ENCODE peak calls at places on chromosome 16, in six cellular contexts. One of them, this sample, is unnamed.

GRCh38 chr16:85865-86264 is 7.8 kb downstream of the MPG start:
- DNase-seq in cardiac fibroblast: no peak
- DNase-seq in AG10803: no peak
- DNase-seq in progenitor cell of endocrine pancreas: no peak
- DNase-seq in astrocyte: no peak
- DNase-seq in kidney epithelial cell: no peak
- DNase-seq in this sample: no peak

GRCh38 chr16:3401719-3402397 is 843 bp downstream of the ZNF174 start:
- DNase-seq in cardiac fibroblast: peak
- DNase-seq in AG10803: peak
- DNase-seq in progenitor cell of endocrine pancreas: no peak
- DNase-seq in astrocyte: peak
- DNase-seq in kidney epithelial cell: no peak
- DNase-seq in this sample: peak

GRCh38 chr16:87780385-87780989 is 14.7 kb upstream of the KLHDC4 start:
- DNase-seq in cardiac fibroblast: peak
- DNase-seq in AG10803: peak
- DNase-seq in progenitor cell of endocrine pancreas: no peak
- DNase-seq in astrocyte: peak
- DNase-seq in kidney epithelial cell: no peak
- DNase-seq in this sample: no peak

GRCh38 chr16:65212240-65212639 is 90.4 kb upstream of the CDH11 start:
- DNase-seq in cardiac fibroblast: no peak
- DNase-seq in AG10803: no peak
- DNase-seq in progenitor cell of endocrine pancreas: no peak
- DNase-seq in astrocyte: no peak
- DNase-seq in kidney epithelial cell: no peak
- DNase-seq in this sample: no peak

GRCh38 chr16:44655-45054 is 8.8 kb downstream of the POLR3K start:
- DNase-seq in cardiac fibroblast: no peak
- DNase-seq in AG10803: no peak
- DNase-seq in progenitor cell of endocrine pancreas: no peak
- DNase-seq in astrocyte: no peak
- DNase-seq in kidney epithelial cell: no peak
- DNase-seq in this sample: no peak

GRCh38 chr16:59259074-59259963 is 525.2 kb upstream of the GOT2 start:
- DNase-seq in cardiac fibroblast: no peak
- DNase-seq in AG10803: peak
- DNase-seq in progenitor cell of endocrine pancreas: no peak
- DNase-seq in astrocyte: peak
- DNase-seq in kidney epithelial cell: no peak
- DNase-seq in this sample: no peak

GRCh38 chr16:9008335-9009260 is 44.9 kb upstream of the USP7 start:
- DNase-seq in cardiac fibroblast: peak
- DNase-seq in AG10803: peak
- DNase-seq in progenitor cell of endocrine pancreas: peak
- DNase-seq in astrocyte: peak
- DNase-seq in kidney epithelial cell: peak
- DNase-seq in this sample: peak

GRCh38 chr16:48535831-48536599 is 74.0 kb downstream of the N4BP1 start:
- DNase-seq in cardiac fibroblast: peak
- DNase-seq in AG10803: peak
- DNase-seq in progenitor cell of endocrine pancreas: no peak
- DNase-seq in astrocyte: no peak
- DNase-seq in kidney epithelial cell: no peak
- DNase-seq in this sample: no peak

GRCh38 chr16:57144027-57144426 is 41.8 kb downstream of the PSME3IP1 start:
- DNase-seq in cardiac fibroblast: no peak
- DNase-seq in AG10803: no peak
- DNase-seq in progenitor cell of endocrine pancreas: no peak
- DNase-seq in astrocyte: no peak
- DNase-seq in kidney epithelial cell: no peak
- DNase-seq in this sample: no peak

GRCh38 chr16:73020409-73020884 is 27.5 kb downstream of the ZFHX3 start:
- DNase-seq in cardiac fibroblast: peak
- DNase-seq in AG10803: peak
- DNase-seq in progenitor cell of endocrine pancreas: no peak
- DNase-seq in astrocyte: peak
- DNase-seq in kidney epithelial cell: peak
- DNase-seq in this sample: peak

GRCh38 chr16:22321340-22322001 is 24.3 kb downstream of the POLR3E start:
- DNase-seq in cardiac fibroblast: peak
- DNase-seq in AG10803: peak
- DNase-seq in progenitor cell of endocrine pancreas: peak
- DNase-seq in astrocyte: peak
- DNase-seq in kidney epithelial cell: peak
- DNase-seq in this sample: peak

GRCh38 chr16:85675528-85675927 is 13.2 kb downstream of the GINS2 start:
- DNase-seq in cardiac fibroblast: peak
- DNase-seq in AG10803: peak
- DNase-seq in progenitor cell of endocrine pancreas: no peak
- DNase-seq in astrocyte: no peak
- DNase-seq in kidney epithelial cell: no peak
- DNase-seq in this sample: peak

GRCh38 chr16:11292076-11292748 is 11.1 kb upstream of the PRM1 start:
- DNase-seq in cardiac fibroblast: no peak
- DNase-seq in AG10803: no peak
- DNase-seq in progenitor cell of endocrine pancreas: no peak
- DNase-seq in astrocyte: no peak
- DNase-seq in kidney epithelial cell: no peak
- DNase-seq in this sample: no peak
- TF ChIP-seq CTCF in cardiac fibroblast: no peak
- TF ChIP-seq CTCF in AG10803: no peak
- TF ChIP-seq CTCF in progenitor cell of endocrine pancreas: no peak
- TF ChIP-seq CTCF in astrocyte: no peak
- TF ChIP-seq CTCF in kidney epithelial cell: no peak
- TF ChIP-seq CTCF in this sample: no peak

GRCh38 chr16:84618428-84619102 is 687 bp upstream of the COTL1 start:
- DNase-seq in cardiac fibroblast: peak
- DNase-seq in AG10803: peak
- DNase-seq in progenitor cell of endocrine pancreas: no peak
- DNase-seq in astrocyte: peak
- DNase-seq in kidney epithelial cell: peak
- DNase-seq in this sample: peak
- TF ChIP-seq CTCF in cardiac fibroblast: peak
- TF ChIP-seq CTCF in AG10803: peak
- TF ChIP-seq CTCF in progenitor cell of endocrine pancreas: no peak
- TF ChIP-seq CTCF in astrocyte: no peak
- TF ChIP-seq CTCF in kidney epithelial cell: no peak
- TF ChIP-seq CTCF in this sample: peak

GRCh38 chr16:81997738-81998137 is 13.5 kb downstream of the SDR42E1 start:
- DNase-seq in cardiac fibroblast: peak
- DNase-seq in AG10803: peak
- DNase-seq in progenitor cell of endocrine pancreas: no peak
- DNase-seq in astrocyte: peak
- DNase-seq in kidney epithelial cell: peak
- DNase-seq in this sample: peak

GRCh38 chr16:81994485-81994884 is 16.8 kb downstream of the SDR42E1 start:
- DNase-seq in cardiac fibroblast: no peak
- DNase-seq in AG10803: no peak
- DNase-seq in progenitor cell of endocrine pancreas: no peak
- DNase-seq in astrocyte: no peak
- DNase-seq in kidney epithelial cell: no peak
- DNase-seq in this sample: no peak

GRCh38 chr16:82002831-82003230 is 8.4 kb downstream of the SDR42E1 start:
- DNase-seq in cardiac fibroblast: no peak
- DNase-seq in AG10803: no peak
- DNase-seq in progenitor cell of endocrine pancreas: no peak
- DNase-seq in astrocyte: no peak
- DNase-seq in kidney epithelial cell: no peak
- DNase-seq in this sample: no peak

GRCh38 chr16:81995651-81996050 is 15.6 kb downstream of the SDR42E1 start:
- DNase-seq in cardiac fibroblast: no peak
- DNase-seq in AG10803: no peak
- DNase-seq in progenitor cell of endocrine pancreas: no peak
- DNase-seq in astrocyte: no peak
- DNase-seq in kidney epithelial cell: no peak
- DNase-seq in this sample: no peak

DNA sequence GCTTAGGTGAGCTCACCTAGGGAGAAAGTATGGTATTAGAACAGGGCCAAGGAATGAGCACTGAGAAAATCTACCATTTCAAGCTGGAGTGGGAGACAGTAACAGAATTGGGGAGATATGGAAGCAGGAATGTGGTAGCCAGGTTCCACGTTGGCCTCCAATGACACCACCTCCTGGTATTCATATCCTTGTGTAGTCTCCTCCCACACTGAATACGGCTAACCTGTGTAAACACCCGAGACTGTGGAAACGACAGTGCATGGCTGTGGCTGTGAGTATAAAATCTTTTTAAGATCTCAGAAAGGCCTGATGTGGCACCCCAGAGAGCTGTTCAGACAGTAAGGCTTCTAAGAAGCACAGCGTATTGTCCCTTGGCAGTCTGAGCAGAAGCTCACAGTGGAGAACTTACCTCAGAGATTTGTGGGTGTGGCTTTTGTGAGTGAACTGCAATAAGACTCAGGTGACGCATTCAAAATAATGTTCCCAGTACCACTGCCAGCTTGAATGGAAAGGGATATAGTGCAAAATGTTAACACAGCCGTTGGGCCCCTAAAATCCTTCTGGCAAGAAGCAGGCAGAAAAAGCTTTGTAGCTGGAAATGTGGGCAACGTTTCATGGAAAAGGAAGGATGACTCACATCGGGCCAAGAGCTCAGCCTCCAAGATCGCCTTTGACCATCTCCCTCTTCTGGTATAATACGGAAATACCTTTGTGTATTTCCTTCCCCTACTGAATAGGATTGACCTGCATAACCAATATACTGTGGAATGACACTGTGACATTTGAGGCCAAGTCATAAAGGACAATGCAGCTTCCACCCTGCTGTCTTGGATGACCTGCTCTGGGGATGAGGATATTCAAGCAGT is 14.4 kb downstream of the SDR42E1 start:
- DNase-seq in cardiac fibroblast: peak
- DNase-seq in AG10803: peak
- DNase-seq in progenitor cell of endocrine pancreas: no peak
- DNase-seq in astrocyte: peak
- DNase-seq in kidney epithelial cell: no peak
- DNase-seq in this sample: peak
- TF ChIP-seq CTCF in cardiac fibroblast: peak
- TF ChIP-seq CTCF in AG10803: peak
- TF ChIP-seq CTCF in progenitor cell of endocrine pancreas: no peak
- TF ChIP-seq CTCF in astrocyte: peak
- TF ChIP-seq CTCF in kidney epithelial cell: no peak
- TF ChIP-seq CTCF in this sample: peak

DNA sequence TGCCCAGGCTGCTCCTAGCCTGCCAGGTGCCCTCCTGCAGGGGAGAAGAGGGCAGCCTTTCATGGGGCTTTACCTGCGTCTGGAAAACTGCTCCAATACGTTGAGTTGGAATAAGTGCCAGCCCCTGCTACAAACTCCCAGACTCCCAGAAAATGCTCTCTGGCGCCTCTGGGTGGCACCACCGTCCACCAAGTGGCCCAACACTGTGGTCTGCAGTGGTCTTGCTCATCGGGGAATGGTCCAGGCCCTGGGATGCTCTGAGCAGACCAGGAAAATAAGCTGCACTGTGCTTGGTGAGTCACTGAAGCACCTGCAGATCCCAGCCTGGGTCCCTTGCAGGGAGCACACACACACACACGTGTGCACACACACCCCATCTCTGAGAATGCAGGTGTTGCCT is 20.8 kb downstream of the CDIP1 start:
- DNase-seq in cardiac fibroblast: peak
- DNase-seq in AG10803: no peak
- DNase-seq in progenitor cell of endocrine pancreas: peak
- DNase-seq in astrocyte: no peak
- DNase-seq in kidney epithelial cell: no peak
- DNase-seq in this sample: no peak
- TF ChIP-seq CTCF in cardiac fibroblast: peak
- TF ChIP-seq CTCF in AG10803: peak
- TF ChIP-seq CTCF in progenitor cell of endocrine pancreas: peak
- TF ChIP-seq CTCF in astrocyte: peak
- TF ChIP-seq CTCF in kidney epithelial cell: peak
- TF ChIP-seq CTCF in this sample: peak

DNA sequence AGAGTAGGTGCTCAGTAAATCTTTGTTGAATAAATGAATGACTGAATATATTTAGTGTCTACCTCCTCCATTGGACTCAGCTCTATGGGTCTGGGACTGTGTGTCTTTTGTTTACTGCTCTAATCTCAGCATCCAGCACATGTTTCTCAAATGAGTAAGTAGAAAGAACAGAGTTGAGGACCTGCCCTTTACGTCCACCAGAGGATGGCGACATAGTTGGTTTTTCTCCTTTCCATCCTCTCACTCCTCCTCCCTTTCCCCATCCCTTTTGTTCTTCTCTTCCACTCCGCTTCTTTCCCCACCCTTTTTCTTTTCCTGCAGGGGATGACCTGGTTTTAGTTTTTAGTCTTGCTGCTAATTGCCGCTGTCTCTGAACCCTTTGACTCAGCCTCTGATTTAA is 12.1 kb upstream of the CHP2 start:
- DNase-seq in cardiac fibroblast: no peak
- DNase-seq in AG10803: no peak
- DNase-seq in progenitor cell of endocrine pancreas: no peak
- DNase-seq in astrocyte: no peak
- DNase-seq in kidney epithelial cell: no peak
- DNase-seq in this sample: no peak
- TF ChIP-seq CTCF in cardiac fibroblast: no peak
- TF ChIP-seq CTCF in AG10803: no peak
- TF ChIP-seq CTCF in progenitor cell of endocrine pancreas: no peak
- TF ChIP-seq CTCF in astrocyte: no peak
- TF ChIP-seq CTCF in kidney epithelial cell: no peak
- TF ChIP-seq CTCF in this sample: peak

DNA sequence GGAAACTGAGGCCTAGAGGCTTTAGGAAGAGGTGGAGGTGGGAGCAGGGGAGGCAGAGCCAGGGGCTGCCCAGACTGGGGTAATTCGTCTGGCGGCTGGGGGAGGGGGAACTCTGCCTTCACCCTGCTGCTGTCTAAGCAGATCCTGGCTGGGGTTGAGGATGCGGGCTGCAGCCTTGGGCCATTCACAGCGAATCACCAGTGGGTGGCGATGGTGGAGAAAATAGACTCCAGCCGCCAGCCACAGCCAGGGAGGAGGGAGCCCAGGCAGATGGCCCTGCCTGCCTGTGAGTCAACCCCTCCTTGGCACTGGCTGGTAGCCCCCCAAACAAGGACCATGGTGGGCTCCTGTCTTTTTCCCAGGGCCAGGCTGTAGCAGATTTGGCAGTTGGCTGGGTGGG is 41.7 kb upstream of the CDH5 start:
- DNase-seq in cardiac fibroblast: peak
- DNase-seq in AG10803: peak
- DNase-seq in progenitor cell of endocrine pancreas: no peak
- DNase-seq in astrocyte: peak
- DNase-seq in kidney epithelial cell: no peak
- DNase-seq in this sample: peak
- TF ChIP-seq CTCF in cardiac fibroblast: no peak
- TF ChIP-seq CTCF in AG10803: no peak
- TF ChIP-seq CTCF in progenitor cell of endocrine pancreas: peak
- TF ChIP-seq CTCF in astrocyte: no peak
- TF ChIP-seq CTCF in kidney epithelial cell: peak
- TF ChIP-seq CTCF in this sample: peak

GRCh38 chr16:71249399-71249798 is 18.9 kb upstream of the HYDIN start:
- DNase-seq in cardiac fibroblast: no peak
- DNase-seq in AG10803: no peak
- DNase-seq in progenitor cell of endocrine pancreas: no peak
- DNase-seq in astrocyte: no peak
- DNase-seq in kidney epithelial cell: no peak
- DNase-seq in this sample: no peak
- TF ChIP-seq CTCF in cardiac fibroblast: no peak
- TF ChIP-seq CTCF in AG10803: no peak
- TF ChIP-seq CTCF in progenitor cell of endocrine pancreas: no peak
- TF ChIP-seq CTCF in astrocyte: no peak
- TF ChIP-seq CTCF in kidney epithelial cell: no peak
- TF ChIP-seq CTCF in this sample: no peak

GRCh38 chr16:53600076-53600475 is 97.1 kb upstream of the AKTIP start:
- DNase-seq in cardiac fibroblast: no peak
- DNase-seq in AG10803: peak
- DNase-seq in progenitor cell of endocrine pancreas: no peak
- DNase-seq in astrocyte: no peak
- DNase-seq in kidney epithelial cell: no peak
- DNase-seq in this sample: peak
- TF ChIP-seq CTCF in cardiac fibroblast: no peak
- TF ChIP-seq CTCF in AG10803: no peak
- TF ChIP-seq CTCF in progenitor cell of endocrine pancreas: no peak
- TF ChIP-seq CTCF in astrocyte: no peak
- TF ChIP-seq CTCF in kidney epithelial cell: no peak
- TF ChIP-seq CTCF in this sample: no peak